ENCODE peak calls at places on chromosome 5, in ten cellular contexts. Q, Z, C, F, O, E, R, P, N and J are unnamed samples.

GRCh38 chr5:132474131-132474723 is 16.3 kb downstream of the IRF1 start:
- DNase-seq in P (no peak), C (no peak), E (no peak), O (no peak), F (no peak), N (no peak), Q (no peak), R (peak), Z (peak), J (peak)

GRCh38 chr5:91367374-91367773 is 15.7 kb downstream of the ARRDC3 start:
- DNase-seq in O (no peak), Q (no peak), F (no peak), C (no peak), N (no peak), R (no peak), E (no peak), Z (no peak), P (no peak), J (no peak)

GRCh38 chr5:158695595-158696330 is 404.0 kb downstream of the EBF1 start:
- DNase-seq in R (peak), F (peak), Q (peak), P (peak), C (peak), N (peak), E (peak), O (peak), Z (peak), J (peak)

GRCh38 chr5:58266402-58266801 is 193.5 kb downstream of the PLK2 start:
- DNase-seq in N (peak), P (no peak), Q (no peak), C (no peak), R (no peak), F (no peak), E (peak), O (no peak), Z (no peak), J (no peak)

GRCh38 chr5:117893211-117893610 is 1095.1 kb downstream of the DTWD2 start:
- DNase-seq in C (no peak), R (no peak), O (no peak), N (no peak), P (no peak), Z (no peak), F (no peak), E (no peak), Q (no peak), J (no peak)

GRCh38 chr5:79236364-79236969 is 536 bp downstream of the JMY start:
- DNase-seq in R (peak), C (peak), P (peak), E (peak), Q (no peak), F (peak), N (peak), O (no peak), Z (no peak), J (no peak)

GRCh38 chr5:128227984-128228383 is 144.4 kb downstream of the SLC12A2 start:
- DNase-seq in Z (no peak), R (no peak), Q (peak), E (peak), O (peak), F (no peak), N (peak), C (no peak), P (no peak), J (no peak)

GRCh38 chr5:72065751-72066255 is 41.5 kb upstream of the MAP1B start:
- DNase-seq in Q (peak), E (peak), P (no peak), O (no peak), R (no peak), F (no peak), N (peak), C (no peak), Z (no peak), J (no peak)

GRCh38 chr5:41157272-41157671 is 56.1 kb downstream of the C6 start:
- DNase-seq in N (no peak), F (no peak), C (no peak), Z (no peak), Q (no peak), P (no peak), E (no peak), R (no peak), O (peak), J (no peak)

GRCh38 chr5:36237756-36238155 is 4.0 kb downstream of the NADK2 start:
- DNase-seq in F (no peak), Q (no peak), O (peak), C (no peak), E (no peak), P (no peak), Z (no peak), N (no peak), R (no peak), J (no peak)

GRCh38 chr5:175885813-175886212 is 14.4 kb downstream of the CPLX2 start:
- DNase-seq in P (no peak), C (no peak), R (no peak), E (no peak), Q (no peak), F (no peak), Z (no peak), O (peak), N (peak), J (no peak)

GRCh38 chr5:151345808-151346478 is 1.4 kb downstream of the SLC36A2 start:
- DNase-seq in C (no peak), N (peak), Q (peak), P (no peak), R (no peak), Z (no peak), E (no peak), O (peak), F (no peak), J (no peak)

GRCh38 chr5:3277590-3278196 is 317.9 kb upstream of the IRX1 start:
- DNase-seq in C (no peak), N (no peak), F (peak), Q (no peak), R (no peak), Z (no peak), P (no peak), O (no peak), E (no peak), J (no peak)

GRCh38 chr5:151026088-151026487 is 5.7 kb downstream of the GPX3 start:
- DNase-seq in F (no peak), Q (no peak), O (no peak), Z (no peak), E (no peak), N (no peak), P (no peak), R (no peak), C (no peak), J (no peak)

GRCh38 chr5:140107312-140108092 is 6.4 kb upstream of the PURA start:
- DNase-seq in N (peak), P (peak), C (peak), E (peak), F (peak), R (peak), O (peak), Q (peak), Z (peak), J (no peak)

GRCh38 chr5:100827481-100827889 is 75.6 kb downstream of the ST8SIA4 start:
- DNase-seq in Q (no peak), F (no peak), C (no peak), E (peak), O (peak), R (no peak), N (no peak), Z (peak), P (peak), J (no peak)

GRCh38 chr5:95845401-95845800 is 22.9 kb upstream of the GLRX start:
- DNase-seq in P (no peak), Q (no peak), F (no peak), R (no peak), E (no peak), N (no peak), O (no peak), C (no peak), Z (no peak), J (no peak)

GRCh38 chr5:131747180-131748105 is 49.4 kb downstream of the FNIP1 start:
- DNase-seq in Z (no peak), O (peak), P (no peak), F (peak), Q (peak), E (no peak), N (peak), R (no peak), C (no peak), J (no peak)

GRCh38 chr5:55226027-55226933 is 835 bp downstream of the MCIDAS start:
- DNase-seq in N (no peak), P (peak), F (peak), E (peak), O (peak), Q (peak), R (peak), Z (peak), C (peak), J (no peak)

GRCh38 chr5:156359452-156359851 is 32.5 kb downstream of the SGCD start:
- DNase-seq in Q (peak), C (no peak), O (no peak), P (no peak), Z (no peak), N (peak), F (no peak), R (no peak), E (no peak), J (no peak)

GRCh38 chr5:157864067-157864466 is 5.1 kb upstream of the CLINT1 start:
- DNase-seq in P (no peak), C (no peak), E (no peak), O (no peak), Q (no peak), R (no peak), F (no peak), N (no peak), Z (no peak), J (no peak)

GRCh38 chr5:122773615-122774014 is 1.3 kb upstream of the SNX2 start:
- DNase-seq in P (no peak), C (no peak), E (no peak), Z (no peak), N (no peak), F (no peak), Q (no peak), O (no peak), R (no peak), J (no peak)

GRCh38 chr5:851076-851475 is 290 bp upstream of the ZDHHC11 start:
- DNase-seq in Z (no peak), N (no peak), C (peak), R (no peak), E (no peak), Q (no peak), O (no peak), F (no peak), P (no peak), J (no peak)

GRCh38 chr5:136374003-136374402 is 8.7 kb upstream of the TRPC7 start:
- DNase-seq in E (peak), O (peak), P (peak), F (no peak), C (no peak), Q (peak), R (no peak), N (peak), Z (no peak), J (no peak)

GRCh38 chr5:180170111-180170809 is 38.8 kb downstream of the RASGEF1C start:
- DNase-seq in F (peak), P (no peak), Q (no peak), R (no peak), E (no peak), C (no peak), O (no peak), N (no peak), Z (no peak), J (no peak)

GRCh38 chr5:152288499-152288898 is 116.6 kb downstream of the NMUR2 start:
- DNase-seq in O (no peak), C (peak), E (no peak), Q (no peak), N (no peak), R (peak), F (no peak), Z (no peak), P (no peak), J (no peak)

GRCh38 chr5:144209421-144209820 is 38.7 kb downstream of the KCTD16 start:
- DNase-seq in P (no peak), F (no peak), R (no peak), Z (no peak), Q (no peak), O (no peak), C (no peak), E (no peak), N (no peak), J (no peak)

GRCh38 chr5:169876376-169876775 is 103.9 kb downstream of the INSYN2B start:
- DNase-seq in R (no peak), Z (no peak), P (no peak), C (no peak), Q (peak), N (peak), F (no peak), E (no peak), O (peak), J (no peak)

GRCh38 chr5:76582252-76583162 is 40.7 kb downstream of the F2RL2 start:
- DNase-seq in Z (no peak), F (peak), O (no peak), R (no peak), P (no peak), E (no peak), Q (no peak), C (no peak), N (peak), J (no peak)

GRCh38 chr5:78604693-78605092 is 43.9 kb downstream of the LHFPL2 start:
- DNase-seq in Q (no peak), C (no peak), E (no peak), F (no peak), N (no peak), R (no peak), P (no peak), Z (no peak), O (no peak), J (no peak)

GRCh38 chr5:87390075-87390474 is 22.7 kb downstream of the CCNH start:
- DNase-seq in O (no peak), F (no peak), E (no peak), C (no peak), N (no peak), Z (no peak), R (no peak), Q (no peak), P (no peak), J (no peak)

GRCh38 chr5:177429248-177430045 is 3.0 kb downstream of the GRK6 start:
- DNase-seq in F (peak), N (no peak), C (peak), Q (no peak), P (no peak), R (peak), Z (peak), O (no peak), E (no peak), J (no peak)

GRCh38 chr5:135625061-135625460 is 46.3 kb upstream of the CXCL14 start:
- DNase-seq in Z (no peak), N (no peak), R (no peak), P (no peak), Q (no peak), O (no peak), F (no peak), C (no peak), E (no peak), J (no peak)

GRCh38 chr5:143308726-143309125 is 94.8 kb downstream of the NR3C1 start:
- DNase-seq in Q (no peak), E (no peak), O (no peak), Z (no peak), P (no peak), R (no peak), F (no peak), C (no peak), N (peak), J (no peak)

GRCh38 chr5:148828461-148829247 is 2.2 kb downstream of the ADRB2 start:
- DNase-seq in P (no peak), Z (no peak), C (no peak), O (peak), E (no peak), R (no peak), F (no peak), Q (no peak), N (no peak), J (no peak)
- TF ChIP-seq CTCF in P (peak), Z (no peak), C (no peak), O (peak), E (no peak), R (no peak), F (no peak), Q (peak), N (no peak), J (no peak)

GRCh38 chr5:178576591-178577351 is 13.4 kb downstream of the COL23A1 start:
- DNase-seq in E (no peak), Q (no peak), O (no peak), F (no peak), N (no peak), C (peak), P (no peak), R (peak), Z (no peak), J (no peak)
- TF ChIP-seq CTCF in E (no peak), Q (no peak), O (no peak), F (no peak), N (no peak), C (no peak), P (no peak), R (no peak), Z (no peak), J (no peak)

DNA sequence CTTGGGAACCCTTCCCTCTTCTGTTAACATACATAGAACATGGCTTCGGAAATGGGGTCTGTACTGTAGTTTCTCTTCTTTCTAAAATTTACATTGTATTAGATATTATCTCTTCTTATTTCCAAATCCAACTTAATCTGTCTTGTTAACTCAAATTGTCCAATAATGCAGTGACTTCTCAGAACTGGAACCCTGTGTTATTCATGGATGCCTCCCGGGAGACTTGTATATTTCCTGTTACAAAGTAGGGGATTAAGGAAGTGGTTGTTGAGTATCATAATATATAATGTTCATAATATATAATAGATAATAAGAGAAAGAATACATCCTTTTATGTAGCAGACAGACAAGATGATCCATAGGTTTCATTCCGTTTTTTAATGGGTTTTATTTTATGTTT is 128.4 kb downstream of the ZSWIM6 start:
- DNase-seq in O (no peak), R (no peak), C (no peak), P (no peak), N (no peak), E (no peak), Q (no peak), F (no peak), Z (no peak), J (no peak)
- TF ChIP-seq CTCF in O (no peak), R (no peak), C (no peak), P (no peak), N (no peak), E (no peak), Q (no peak), F (no peak), Z (no peak), J (no peak)

GRCh38 chr5:10857333-10857723 is 96.3 kb upstream of the DAP start:
- DNase-seq in Q (no peak), F (no peak), C (no peak), N (no peak), E (no peak), Z (no peak), P (no peak), R (no peak), O (no peak), J (no peak)
- TF ChIP-seq CTCF in Q (peak), F (peak), C (no peak), N (no peak), E (no peak), Z (no peak), P (peak), R (no peak), O (no peak), J (no peak)

DNA sequence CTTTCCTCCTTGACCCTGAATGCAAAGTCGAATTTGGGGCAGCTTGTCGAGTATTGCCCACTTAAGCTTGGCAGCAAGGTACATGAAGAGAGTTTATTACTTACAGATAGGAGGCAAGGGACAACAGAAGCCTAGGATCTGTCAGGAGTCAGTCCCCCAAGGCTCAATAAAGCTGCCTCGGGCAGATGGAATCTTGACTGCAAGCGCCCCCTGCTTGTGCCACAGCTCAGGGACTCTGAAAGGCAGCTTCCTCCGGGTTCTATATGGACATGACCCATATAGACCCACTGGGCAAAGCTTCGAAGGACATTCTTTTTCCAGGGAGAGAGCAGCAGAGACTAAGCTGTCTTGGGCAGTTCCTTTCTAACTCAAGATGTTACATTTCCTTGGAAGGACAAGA is 971.5 kb downstream of the EFNA5 start:
- DNase-seq in O (no peak), C (peak), Z (no peak), N (no peak), R (no peak), Q (no peak), P (no peak), F (no peak), E (no peak), J (no peak)
- TF ChIP-seq CTCF in O (no peak), C (no peak), Z (no peak), N (no peak), R (no peak), Q (no peak), P (no peak), F (no peak), E (no peak), J (no peak)